ENCODE peak calls at places on chromosomes 6 and 20, in ten cellular contexts. J is mesendoderm; P is naive thymus-derived CD4-positive, alpha-beta T cell; V is breast epithelium; H is mammary epithelial cell; I is A549; X is aorta; Z is endothelial cell of umbilical vein; N is ovary; U is sigmoid colon. T is an unnamed sample.

GRCh38 chr6:132764370-132764769 is 6.7 kb upstream of the VNN2 start:
- DNase-seq in J (peak; percentile 36), P (no peak), V (no peak), H (peak; percentile 90), I (peak; percentile 37), X (no peak), Z (peak; percentile 12), N (no peak), U (no peak), T (peak; percentile 53)

GRCh38 chr20:47622118-47622665 is 120.5 kb downstream of the NCOA3 start:
- DNase-seq in J (no peak), P (no peak), V (no peak), H (no peak), I (no peak), X (no peak), Z (no peak), N (no peak), U (no peak), T (no peak)

GRCh38 chr6:107917468-107918375 is 40.3 kb downstream of the SEC63 start:
- DNase-seq in J (peak; percentile 68), P (no peak), V (no peak), H (no peak), I (peak; percentile 57), X (no peak), Z (no peak), N (no peak), U (no peak), T (no peak)

GRCh38 chr20:31842471-31843157 is 2.8 kb downstream of the FOXS1 start:
- DNase-seq in J (no peak), P (no peak), V (no peak), H (no peak), I (peak; percentile 45), X (peak; percentile 89), Z (peak; percentile 44), N (peak; percentile 60), U (peak; percentile 56), T (peak; percentile 88)

GRCh38 chr6:54990001-54990400 is 143.4 kb downstream of the FAM83B start:
- DNase-seq in J (no peak), P (no peak), V (no peak), H (no peak), I (no peak), X (no peak), Z (no peak), N (no peak), U (no peak), T (no peak)

GRCh38 chr20:1664911-1665310 is 7.3 kb upstream of the SIRPG start:
- DNase-seq in J (no peak), P (peak; percentile 57), V (no peak), H (no peak), I (no peak), X (no peak), Z (no peak), N (no peak), U (no peak), T (no peak)

GRCh38 chr6:44012078-44012493 is 115.2 kb downstream of the MRPL14 start:
- DNase-seq in J (no peak), P (no peak), V (no peak), H (peak; percentile 98), I (peak; percentile 66), X (peak; percentile 44), Z (peak; percentile 16), N (no peak), U (peak; percentile 29), T (no peak)

GRCh38 chr20:14219801-14220461 is 117.5 kb downstream of the FLRT3 start:
- DNase-seq in J (peak; percentile 94), P (no peak), V (no peak), H (peak; percentile 61), I (peak; percentile 88), X (no peak), Z (no peak), N (no peak), U (peak; percentile 48), T (peak; percentile 45)

GRCh38 chr20:25059487-25059820 is 1.5 kb upstream of the ACSS1 start:
- DNase-seq in J (no peak), P (no peak), V (no peak), H (no peak), I (no peak), X (no peak), Z (no peak), N (no peak), U (peak; percentile 34), T (peak; percentile 12)

GRCh38 chr20:38579219-38579618 is 1.8 kb upstream of the ADIG start:
- DNase-seq in J (no peak), P (no peak), V (no peak), H (no peak), I (no peak), X (no peak), Z (no peak), N (no peak), U (no peak), T (no peak)

GRCh38 chr20:29497261-29497671 is 1760.2 kb upstream of the DEFB115 start:
- DNase-seq in J (no peak), P (no peak), V (no peak), H (no peak), I (no peak), X (no peak), Z (no peak), N (no peak), U (no peak), T (no peak)

GRCh38 chr6:1389791-1390070 is 355 bp downstream of the FOXF2 start:
- DNase-seq in J (no peak), P (no peak), V (no peak), H (no peak), I (no peak), X (no peak), Z (no peak), N (no peak), U (no peak), T (no peak)

GRCh38 chr20:57009355-57009754 is 257.1 kb downstream of the BMP7 start:
- DNase-seq in J (no peak), P (no peak), V (no peak), H (no peak), I (no peak), X (no peak), Z (no peak), N (no peak), U (no peak), T (no peak)

GRCh38 chr6:30154709-30155521 is 6.1 kb downstream of the TRIM10 start:
- DNase-seq in J (no peak), P (no peak), V (no peak), H (peak; percentile 61), I (peak; percentile 52), X (no peak), Z (peak; percentile 21), N (no peak), U (no peak), T (no peak)

GRCh38 chr6:90266845-90267621 is 29.6 kb downstream of the BACH2 start:
- DNase-seq in J (no peak), P (peak; percentile 75), V (no peak), H (peak; percentile 30), I (no peak), X (no peak), Z (no peak), N (no peak), U (no peak), T (no peak)

GRCh38 chr6:43990627-43991619 is 136.3 kb downstream of the MRPL14 start:
- DNase-seq in J (no peak), P (no peak), V (no peak), H (no peak), I (peak; percentile 40), X (peak; percentile 62), Z (no peak), N (peak; percentile 35), U (peak; percentile 36), T (no peak)

GRCh38 chr6:72946766-72947165 is 278.5 kb downstream of the KHDC1L start:
- DNase-seq in J (no peak), P (no peak), V (no peak), H (no peak), I (peak; percentile 18), X (no peak), Z (no peak), N (no peak), U (no peak), T (no peak)

GRCh38 chr6:162711376-162711775 is 16.2 kb downstream of the PRKN start:
- DNase-seq in J (no peak), P (no peak), V (no peak), H (no peak), I (no peak), X (no peak), Z (no peak), N (no peak), U (no peak), T (no peak)

GRCh38 chr20:64279826-64280459 is 24.4 kb downstream of the PCMTD2 start:
- DNase-seq in J (no peak), P (no peak), V (no peak), H (peak; percentile 4), I (no peak), X (no peak), Z (no peak), N (no peak), U (no peak), T (no peak)

GRCh38 chr6:83976871-83977270 is 56.7 kb upstream of the MRAP2 start:
- DNase-seq in J (peak; percentile 14), P (no peak), V (no peak), H (peak; percentile 16), I (no peak), X (no peak), Z (no peak), N (no peak), U (no peak), T (no peak)
- H3K27ac ChIP-seq in J (no peak overlapping the region), P (no peak overlapping the region), V (no peak overlapping the region), H (no peak overlapping the region), I (no peak overlapping the region), X (no peak overlapping the region), Z (no peak overlapping the region), N (no peak overlapping the region), U (no peak overlapping the region), T (no peak overlapping the region)

DNA sequence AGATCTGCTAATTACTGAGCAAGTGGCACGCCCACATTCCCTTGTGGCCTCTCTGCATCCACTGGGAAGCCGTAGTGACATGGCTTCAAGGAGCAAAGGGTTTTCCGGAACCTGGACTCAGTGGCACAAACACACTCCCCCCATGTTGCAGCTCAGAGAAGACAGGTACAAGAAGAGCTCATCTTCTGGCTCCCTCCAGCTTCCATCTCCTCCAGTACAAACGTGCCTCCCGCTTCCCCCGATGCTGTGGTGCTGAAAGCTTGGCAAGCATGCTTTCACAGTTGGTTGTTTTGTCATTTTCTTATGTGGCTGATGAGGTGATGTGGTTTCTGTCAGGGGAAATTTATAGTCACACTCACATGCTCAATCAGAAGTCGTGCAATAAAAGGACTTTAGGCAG is 258.5 kb downstream of the KIF16B start:
- DNase-seq in J (no peak), P (no peak), V (no peak), H (no peak), I (no peak), X (no peak), Z (no peak), N (no peak), U (no peak), T (no peak)
- H3K27ac ChIP-seq in J (no peak overlapping the region), P (no peak overlapping the region), V (no peak overlapping the region), H (no peak overlapping the region), I (no peak overlapping the region), X (no peak overlapping the region), Z (no peak overlapping the region), N (no peak overlapping the region), U (no peak overlapping the region), T (no peak overlapping the region)

GRCh38 chr6:35218456-35218855 is 4.7 kb downstream of the SCUBE3 start:
- DNase-seq in J (no peak), P (no peak), V (no peak), H (no peak), I (no peak), X (peak; percentile 57), Z (no peak), N (no peak), U (no peak), T (no peak)
- H3K27ac ChIP-seq in J (no peak overlapping the region), P (no peak overlapping the region), V (no peak overlapping the region), H (no peak overlapping the region), I (no peak overlapping the region), X (peak overlapping the region; percentile 68), Z (no peak overlapping the region), N (no peak overlapping the region), U (no peak overlapping the region), T (no peak overlapping the region)

GRCh38 chr20:46523108-46523507 is 9.7 kb upstream of the ZNF334 start:
- DNase-seq in J (no peak), P (no peak), V (no peak), H (no peak), I (no peak), X (no peak), Z (no peak), N (no peak), U (no peak), T (no peak)
- H3K27ac ChIP-seq in J (no peak overlapping the region), P (no peak overlapping the region), V (no peak overlapping the region), H (no peak overlapping the region), I (no peak overlapping the region), X (no peak overlapping the region), Z (no peak overlapping the region), N (no peak overlapping the region), U (no peak overlapping the region), T (no peak overlapping the region)